ENCODE peak calls at places on chromosomes 5 and 9, in six cellular contexts. S, I, Q, U, G and J are unnamed samples.

GRCh38 chr5:135878156-135878620 is 17.5 kb downstream of the IL9 start:
- DNase-seq in S (no peak), I (no peak), Q (no peak), U (no peak), G (no peak), J (no peak)

GRCh38 chr9:38228331-38229122 is 159.5 kb upstream of the SHB start:
- DNase-seq in S (no peak), I (no peak), Q (no peak), U (no peak), G (no peak), J (peak; percentile 63)

GRCh38 chr9:74666625-74667316 is 169.6 kb downstream of the RORB start:
- DNase-seq in S (no peak), I (no peak), Q (no peak), U (no peak), G (no peak), J (no peak)

GRCh38 chr5:23007762-23008161 is 154.6 kb upstream of the CDH12 start:
- DNase-seq in S (no peak), I (no peak), Q (no peak), U (no peak), G (no peak), J (no peak)

GRCh38 chr5:171593401-171593800 is 174.0 kb downstream of the FGF18 start:
- DNase-seq in S (no peak), I (no peak), Q (no peak), U (no peak), G (no peak), J (no peak)

GRCh38 chr5:173974688-173975239 is 14.2 kb upstream of the C5orf47 start:
- DNase-seq in S (no peak), I (no peak), Q (no peak), U (no peak), G (no peak), J (no peak)

GRCh38 chr5:81232449-81233079 is 558 bp upstream of the CKMT2 start:
- DNase-seq in S (no peak), I (no peak), Q (peak; percentile 13), U (no peak), G (no peak), J (no peak)

GRCh38 chr9:23829580-23830458 is 3.8 kb upstream of the ELAVL2 start:
- DNase-seq in S (no peak), I (no peak), Q (peak; percentile 1), U (no peak), G (no peak), J (no peak)

GRCh38 chr5:14818931-14819790 is 52.4 kb downstream of the ANKH start:
- DNase-seq in S (no peak), I (no peak), Q (no peak), U (no peak), G (no peak), J (no peak)

GRCh38 chr9:123058834-123059233 is 25.4 kb downstream of the GPR21 start:
- DNase-seq in S (peak; percentile 6), I (no peak), Q (no peak), U (no peak), G (no peak), J (no peak)

GRCh38 chr9:123397975-123398374 is 42.0 kb downstream of the CRB2 start:
- DNase-seq in S (no peak), I (no peak), Q (no peak), U (no peak), G (no peak), J (no peak)

GRCh38 chr9:110835404-110835803 is 166.8 kb downstream of the MUSK start:
- DNase-seq in S (peak; percentile 62), I (no peak), Q (peak; percentile 3), U (no peak), G (no peak), J (no peak)

GRCh38 chr9:110837401-110838005 is 168.9 kb downstream of the MUSK start:
- DNase-seq in S (no peak), I (no peak), Q (no peak), U (peak; percentile 37), G (no peak), J (no peak)

GRCh38 chr9:110830495-110830894 is 161.9 kb downstream of the MUSK start:
- DNase-seq in S (no peak), I (no peak), Q (no peak), U (no peak), G (no peak), J (no peak)

GRCh38 chr9:110832916-110833315 is 164.3 kb downstream of the MUSK start:
- DNase-seq in S (no peak), I (no peak), Q (no peak), U (no peak), G (no peak), J (no peak)

GRCh38 chr9:110835859-110836271 is 167.3 kb downstream of the MUSK start:
- DNase-seq in S (no peak), I (no peak), Q (no peak), U (no peak), G (no peak), J (no peak)
- TF ChIP-seq RFX5 in S (no peak), I (no peak), Q (no peak), U (no peak), G (no peak), J (no peak)

DNA sequence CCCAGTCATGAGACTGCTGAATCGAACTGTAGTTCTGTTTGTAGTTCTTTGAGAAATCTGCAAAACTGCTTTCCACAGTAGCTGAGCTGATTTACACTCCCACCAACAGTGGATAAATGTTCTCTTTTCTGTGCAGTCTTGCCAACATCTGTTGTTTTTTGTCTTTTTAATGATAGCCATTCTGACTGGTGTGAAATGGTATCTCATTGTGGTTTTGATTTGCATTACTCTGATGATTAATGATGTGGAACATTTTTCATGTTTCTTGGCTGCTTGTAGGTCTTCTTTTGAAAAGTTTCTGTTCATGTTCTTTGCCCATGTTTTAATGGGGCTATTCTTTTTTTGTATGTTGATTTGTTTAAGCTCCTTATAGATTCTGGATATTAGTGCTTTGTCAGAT is 187.3 kb upstream of the TLE4 start:
- DNase-seq in S (no peak), I (no peak), Q (no peak), U (no peak), G (no peak), J (no peak)
- TF ChIP-seq CHD2 in S (no peak), I (no peak), Q (no peak), U (no peak), G (no peak), J (no peak)

GRCh38 chr9:8732367-8733075 is 932.9 kb upstream of the DMAC1 start:
- DNase-seq in S (no peak), I (no peak), Q (no peak), U (no peak), G (no peak), J (no peak)

GRCh38 chr9:8736805-8737204 is 937.2 kb upstream of the DMAC1 start:
- DNase-seq in S (no peak), I (no peak), Q (no peak), U (no peak), G (no peak), J (no peak)

GRCh38 chr9:8730618-8731017 is 931.0 kb upstream of the DMAC1 start:
- DNase-seq in S (no peak), I (no peak), Q (no peak), U (no peak), G (no peak), J (no peak)

GRCh38 chr9:8733096-8733954 is 933.7 kb upstream of the DMAC1 start:
- DNase-seq in S (no peak), I (no peak), Q (no peak), U (no peak), G (no peak), J (no peak)

GRCh38 chr9:8734760-8735159 is 935.2 kb upstream of the DMAC1 start:
- DNase-seq in S (peak; percentile 44), I (no peak), Q (no peak), U (no peak), G (peak; percentile 41), J (no peak)
- TF ChIP-seq RFX5 in S (no peak), I (no peak), Q (no peak), U (no peak), G (no peak), J (no peak)

DNA sequence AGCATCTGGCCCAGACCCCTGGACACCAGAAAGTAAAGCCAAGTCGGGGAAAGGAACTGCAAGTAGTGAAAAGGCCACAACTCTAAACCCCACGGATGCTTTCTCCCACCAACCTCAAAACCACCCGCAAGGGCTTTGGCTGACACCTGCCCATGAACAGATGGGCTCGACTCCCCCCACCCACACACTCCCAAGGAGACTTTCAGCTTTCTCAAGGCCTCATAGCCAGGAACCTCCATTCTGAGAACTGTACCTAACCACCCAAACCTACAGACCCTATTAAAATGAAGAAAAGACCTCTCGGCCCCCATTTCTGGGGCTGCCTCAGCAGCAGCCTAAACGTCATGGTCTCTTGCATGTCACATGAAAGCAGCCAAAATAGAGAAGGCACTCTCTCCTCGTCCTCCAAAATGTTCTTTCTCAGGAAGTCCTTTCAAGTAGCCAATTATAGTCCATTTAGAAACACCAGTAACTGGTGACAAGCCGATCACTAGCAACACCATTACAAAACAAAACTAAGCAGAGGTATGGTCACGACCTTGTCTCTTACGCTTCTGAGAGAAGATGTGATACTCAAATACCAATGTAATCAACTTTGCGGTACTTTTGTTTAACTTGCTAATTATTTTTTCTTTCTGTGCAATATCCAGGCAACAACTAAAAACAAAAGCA is 2.9 kb downstream of the B4GALT1 start:
- DNase-seq in S (no peak), I (no peak), Q (no peak), U (no peak), G (no peak), J (no peak)
- TF ChIP-seq CHD2 in S (no peak), I (no peak), Q (no peak), U (peak; percentile 15), G (no peak), J (no peak)

GRCh38 chr5:143657814-143658395 is 154.1 kb upstream of the HMHB1 start:
- DNase-seq in S (peak; percentile 48), I (no peak), Q (peak; percentile 50), U (no peak), G (no peak), J (no peak)
- TF ChIP-seq RFX5 in S (no peak), I (no peak), Q (no peak), U (no peak), G (no peak), J (no peak)

DNA sequence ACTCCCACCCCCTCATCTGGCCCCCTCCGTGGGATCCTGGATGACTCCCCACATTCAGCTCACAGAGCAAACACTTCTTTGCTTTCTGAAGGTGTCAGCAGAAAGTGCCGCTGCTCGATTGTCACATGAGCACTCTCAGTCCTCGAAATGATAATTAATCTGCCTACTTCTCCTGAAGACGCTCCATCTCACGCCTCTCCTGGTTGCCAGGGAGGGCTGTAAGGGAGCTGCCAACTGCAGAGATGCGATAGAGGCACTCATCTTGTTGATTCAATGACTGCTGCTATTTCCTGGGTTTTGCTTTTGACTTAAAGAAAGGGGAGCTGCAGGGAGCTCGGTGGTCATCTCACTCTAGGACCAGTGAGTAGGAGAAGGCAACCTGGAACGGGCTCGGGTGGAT is 206.5 kb downstream of the DAB2IP start:
- DNase-seq in S (no peak), I (no peak), Q (no peak), U (no peak), G (no peak), J (no peak)
- TF ChIP-seq CHD2 in S (no peak), I (no peak), Q (no peak), U (no peak), G (no peak), J (no peak)